ENCODE peak calls at places on chromosomes 4 and X, in eight cellular contexts. H is endothelial cell; I is NCI-H1694; J is endothelial cell of umbilical vein; V is CD4-positive, CD25-positive, alpha-beta regulatory T cell; U is RWPE1; P is activated B cell treated with CpG ODN at 0.5 μM for 24 hours; N is T-helper 2 cell. A is an unnamed sample.

GRCh38 chr4:93960916-93961315 is 132.4 kb downstream of the ATOH1 start:
- DNase-seq in U (no peak), H (no peak), J (no peak), V (no peak), I (no peak), P (no peak), N (no peak), A (no peak)

GRCh38 chr4:36027203-36027602 is 217.1 kb downstream of the ARAP2 start:
- DNase-seq in N (no peak), H (no peak), V (no peak), J (no peak), P (no peak), U (no peak), I (no peak), A (no peak)

GRCh38 chr4:156773648-156774357 is 197.8 kb downstream of the PDGFC start:
- DNase-seq in J (no peak), U (no peak), P (no peak), N (no peak), H (no peak), I (no peak), V (no peak), A (no peak)

GRCh38 chr4:8647626-8648025 is 55.1 kb downstream of the CPZ start:
- DNase-seq in V (no peak), U (no peak), N (no peak), P (no peak), H (no peak), I (no peak), J (no peak), A (peak)

GRCh38 chrX:17710836-17711235 is 26.5 kb upstream of the SCML1 start:
- DNase-seq in J (no peak), I (no peak), U (no peak), H (no peak), V (no peak), P (no peak), N (no peak), A (no peak)

GRCh38 chr4:82519776-82520175 is 42.0 kb downstream of the TMEM150C start:
- DNase-seq in H (no peak), N (no peak), I (no peak), P (no peak), U (no peak), V (no peak), J (peak), A (no peak)

GRCh38 chr4:88106205-88106604 is 52.2 kb downstream of the ABCG2 start:
- DNase-seq in I (no peak), V (no peak), N (no peak), U (no peak), J (peak), P (no peak), H (no peak), A (no peak)

GRCh38 chr4:51884055-51884454 is 41.1 kb downstream of the DCUN1D4 start:
- DNase-seq in N (no peak), P (no peak), V (no peak), H (no peak), I (no peak), J (peak), U (no peak), A (no peak)

GRCh38 chr4:111070390-111070789 is 447.5 kb upstream of the PITX2 start:
- DNase-seq in U (no peak), H (no peak), P (no peak), V (no peak), N (no peak), J (no peak), I (no peak), A (no peak)

GRCh38 chrX:56233100-56233499 is 944 bp downstream of the KLF8 start:
- DNase-seq in I (no peak), N (no peak), P (no peak), J (no peak), V (no peak), U (no peak), H (no peak), A (no peak)

GRCh38 chr4:146202665-146203064 is 11.7 kb upstream of the REELD1 start:
- DNase-seq in I (no peak), P (no peak), V (no peak), H (no peak), N (no peak), U (no peak), J (no peak), A (no peak)

GRCh38 chr4:109046549-109047171 is 255.8 kb downstream of the COL25A1 start:
- DNase-seq in V (no peak), N (no peak), U (no peak), H (no peak), I (no peak), P (no peak), J (peak), A (no peak)

GRCh38 chr4:95465010-95465409 is 83.8 kb downstream of the UNC5C start:
- DNase-seq in J (no peak), H (no peak), V (no peak), N (no peak), I (no peak), U (peak), P (no peak), A (no peak)